ENCODE peak calls at places on chromosomes 16 and 17, in six cellular contexts. S is H9, Z is H1, K is neuronal stem cell, V is IMR-90, D is mesenchymal stem cell. Y is an unnamed sample.

GRCh38 chr17:75135946-75136345 is 4.4 kb upstream of the NT5C start:
- DNase-seq in S (no peak), K (no peak), D (no peak), V (no peak), Z (no peak), Y (no peak)

GRCh38 chr17:57705921-57706695 is 39.0 kb downstream of the CCDC182 start:
- DNase-seq in Z (peak; percentile 35), S (no peak), D (no peak), V (no peak), K (no peak), Y (no peak)

GRCh38 chr16:83137326-83137770 is 510.6 kb downstream of the CDH13 start:
- DNase-seq in D (peak; percentile 86), S (no peak), V (peak; percentile 83), K (peak; percentile 24), Z (no peak), Y (no peak)

GRCh38 chr17:29949708-29950107 is 8.3 kb downstream of the EFCAB5 start:
- DNase-seq in K (no peak), Z (no peak), S (no peak), V (no peak), D (no peak), Y (no peak)

GRCh38 chr17:49494937-49495841 is at the start of gene NGFR:
- DNase-seq in V (peak; percentile 13), Z (peak; percentile 79), K (peak; percentile 71), D (peak; percentile 36), S (peak; percentile 82), Y (peak; percentile 65)

GRCh38 chr16:19783363-19783762 is 65.3 kb downstream of the IQCK start:
- DNase-seq in K (no peak), Z (no peak), S (no peak), V (no peak), D (no peak), Y (no peak)

GRCh38 chr16:2194166-2194834 is 2.1 kb downstream of the CASKIN1 start:
- DNase-seq in S (no peak), V (peak; percentile 27), K (no peak), D (peak; percentile 41), Z (no peak), Y (peak; percentile 40)

GRCh38 chr17:65356524-65356923 is 204.9 kb downstream of the AXIN2 start:
- DNase-seq in V (no peak), K (no peak), S (no peak), Z (no peak), D (no peak), Y (no peak)

GRCh38 chr17:49447603-49448325 is 33.1 kb upstream of the PHB1 start:
- DNase-seq in S (no peak), V (no peak), D (no peak), K (no peak), Z (no peak), Y (no peak)

GRCh38 chr17:8890671-8891070 is 23.2 kb upstream of the PIK3R6 start:
- DNase-seq in D (no peak), K (no peak), V (no peak), S (no peak), Z (no peak), Y (no peak)

DNA sequence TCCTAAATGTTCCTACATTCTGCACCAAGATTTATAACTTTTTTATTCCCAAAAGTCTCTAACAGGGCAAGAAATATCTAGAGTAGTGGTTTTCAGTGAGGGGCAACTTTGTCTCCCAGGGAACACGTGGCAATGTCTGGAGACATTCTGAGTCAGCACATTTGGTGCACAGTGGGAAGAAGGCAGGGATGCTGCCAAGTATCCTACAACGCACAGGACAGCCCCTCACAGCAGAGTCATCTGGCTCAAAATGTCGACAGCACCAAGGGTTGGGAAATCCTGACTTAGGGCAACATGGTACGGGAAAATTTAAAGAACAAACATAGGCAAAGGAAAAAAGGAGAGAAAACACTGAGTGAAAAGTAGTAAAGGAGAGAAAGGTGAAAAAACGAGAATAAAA is 61.8 kb downstream of the SMG6 start:
- DNase-seq in V (peak; percentile 83), D (peak; percentile 72), K (no peak), S (no peak), Z (no peak), Y (no peak)
- H3K9ac ChIP-seq in V (no peak overlapping the region), D (peak overlapping the region; percentile 89), K (no peak overlapping the region), S (no peak overlapping the region), Z (no peak overlapping the region), Y (no peak overlapping the region)

GRCh38 chr17:36593651-36594316 is 2.1 kb downstream of the DHRS11 start:
- DNase-seq in V (no peak), D (no peak), S (no peak), Z (no peak), K (no peak), Y (peak; percentile 26)
- H2BK15ac ChIP-seq in V (no peak overlapping the region), D (no peak overlapping the region), S (no peak overlapping the region), Z (no peak overlapping the region), K (no peak overlapping the region), Y (no peak overlapping the region)

GRCh38 chr17:6257339-6257738 is 177.6 kb downstream of the AIPL1 start:
- DNase-seq in Z (no peak), V (peak; percentile 16), K (peak; percentile 48), S (peak; percentile 45), D (peak; percentile 26), Y (peak; percentile 68)
- H3K9ac ChIP-seq in Z (peak overlapping the region; percentile 4), V (no peak overlapping the region), K (no peak overlapping the region), S (no peak overlapping the region), D (no peak overlapping the region), Y (no peak overlapping the region)

DNA sequence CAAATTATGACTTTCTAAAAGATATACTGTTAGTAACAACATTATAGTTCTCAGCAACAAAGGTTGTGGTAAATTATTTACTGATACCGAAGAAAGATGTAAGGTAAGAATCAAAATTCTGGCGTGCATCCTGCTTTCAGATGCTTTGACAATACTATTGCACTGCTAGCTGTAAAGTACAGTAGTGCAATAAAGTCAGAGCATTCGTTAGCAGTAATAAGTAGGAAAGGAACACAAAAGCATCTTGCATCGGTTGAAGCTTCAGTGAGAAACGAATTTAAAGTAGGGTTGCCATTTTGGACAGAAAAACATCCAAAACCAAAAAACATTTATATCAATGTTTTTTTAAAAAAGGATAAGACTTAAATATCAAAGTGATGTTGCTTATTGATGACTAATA is 4.0 kb downstream of the SKA2 start:
- DNase-seq in S (no peak), V (peak; percentile 6), Z (no peak), K (no peak), D (no peak), Y (no peak)
- H2BK15ac ChIP-seq in S (no peak overlapping the region), V (no peak overlapping the region), Z (no peak overlapping the region), K (no peak overlapping the region), D (no peak overlapping the region), Y (no peak overlapping the region)

GRCh38 chr17:50533720-50534148 is 1.2 kb downstream of the EPN3 start:
- DNase-seq in Z (peak; percentile 69), S (no peak), D (no peak), K (no peak), V (peak; percentile 33), Y (no peak)
- H3K9ac ChIP-seq in Z (peak overlapping the region; percentile 8), S (no peak overlapping the region), D (no peak overlapping the region), K (peak overlapping the region; percentile 0), V (no peak overlapping the region), Y (peak overlapping the region; percentile 15)

GRCh38 chr16:53913920-53914319 is 210.0 kb downstream of the FTO start:
- DNase-seq in D (no peak), V (no peak), K (no peak), S (no peak), Z (no peak), Y (no peak)
- H2BK15ac ChIP-seq in D (no peak overlapping the region), V (no peak overlapping the region), K (no peak overlapping the region), S (no peak overlapping the region), Z (no peak overlapping the region), Y (no peak overlapping the region)

GRCh38 chr17:17515921-17516295 is 19.7 kb upstream of the RASD1 start:
- DNase-seq in Z (no peak), D (peak; percentile 70), K (no peak), V (peak; percentile 68), S (no peak), Y (no peak)
- H3K9ac ChIP-seq in Z (no peak overlapping the region), D (peak overlapping the region; percentile 73), K (no peak overlapping the region), V (no peak overlapping the region), S (no peak overlapping the region), Y (no peak overlapping the region)

Y was measured in mesendoderm.